ENCODE peak calls at places on chromosome 7, in ten cellular contexts. P, K, Y, E, M, I, L, B, O and F are unnamed samples. For H3K4me1, the result is how much of the 10 kb centered on the place peaks cover.

GRCh38 chr7:23012797-23013714 is 874 bp downstream of the HYCC1 start:
- DNase-seq in I (peak), B (peak), K (peak), P (no peak), L (no peak), O (no peak), M (no peak), Y (no peak), E (peak), F (peak)

GRCh38 chr7:115081772-115082171 is 159.9 kb downstream of the MDFIC start:
- DNase-seq in E (no peak), I (no peak), K (no peak), B (no peak), P (no peak), M (no peak), Y (no peak), L (no peak), O (no peak), F (no peak)

GRCh38 chr7:39672176-39672575 is 48.8 kb downstream of the RALA start:
- DNase-seq in Y (no peak), B (no peak), K (no peak), L (no peak), E (no peak), M (no peak), P (no peak), I (no peak), O (no peak), F (no peak)

GRCh38 chr7:159102681-159103381 is 41.8 kb downstream of the VIPR2 start:
- DNase-seq in I (no peak), Y (no peak), L (no peak), K (no peak), M (no peak), E (peak), B (no peak), O (no peak), P (no peak), F (no peak)

GRCh38 chr7:116741625-116742316 is 69.8 kb downstream of the MET start:
- DNase-seq in Y (no peak), B (no peak), L (no peak), M (peak), K (no peak), P (no peak), O (no peak), E (no peak), I (no peak), F (no peak)

GRCh38 chr7:155811895-155812761 is at the start of gene SHH:
- DNase-seq in M (peak), E (peak), Y (peak), L (no peak), B (no peak), K (peak), I (peak), P (no peak), O (no peak), F (no peak)

GRCh38 chr7:156652886-156653568 is 12.5 kb downstream of the RNF32 start:
- DNase-seq in L (no peak), K (peak), O (no peak), Y (no peak), E (no peak), P (no peak), M (peak), B (no peak), I (no peak), F (no peak)

GRCh38 chr7:7100432-7100849 is 81.9 kb upstream of the C1GALT1 start:
- DNase-seq in I (peak), B (peak), M (no peak), E (no peak), P (no peak), Y (no peak), L (no peak), K (no peak), O (no peak), F (no peak)

GRCh38 chr7:11221931-11222330 is 248.3 kb downstream of the PHF14 start:
- DNase-seq in P (no peak), L (no peak), E (no peak), O (no peak), I (no peak), M (no peak), K (no peak), Y (no peak), B (no peak), F (no peak)

GRCh38 chr7:24851791-24852190 is 94.5 kb upstream of the GSDME start:
- DNase-seq in B (no peak), E (no peak), L (no peak), K (peak), P (no peak), M (peak), O (no peak), I (no peak), Y (peak), F (no peak)

GRCh38 chr7:123096434-123096833 is 100.9 kb upstream of the TAS2R16 start:
- DNase-seq in K (no peak), I (no peak), P (no peak), L (no peak), Y (no peak), B (no peak), E (no peak), O (no peak), M (no peak), F (no peak)

GRCh38 chr7:77580762-77581350 is 43.8 kb downstream of the PTPN12 start:
- DNase-seq in L (no peak), P (no peak), B (no peak), O (no peak), M (peak), I (no peak), E (no peak), K (peak), Y (peak), F (no peak)

GRCh38 chr7:156927571-156928405 is 21.7 kb upstream of the NOM1 start:
- DNase-seq in M (no peak), Y (no peak), E (no peak), P (no peak), L (no peak), I (no peak), B (no peak), K (no peak), O (no peak), F (no peak)

GRCh38 chr7:17774248-17774647 is 166.0 kb downstream of the SNX13 start:
- DNase-seq in B (no peak), I (no peak), P (no peak), E (no peak), O (no peak), L (no peak), M (peak), Y (peak), K (peak), F (peak)

GRCh38 chr7:23347007-23347681 is 48.0 kb downstream of the MALSU1 start:
- DNase-seq in I (no peak), L (no peak), O (no peak), K (peak), P (no peak), E (no peak), M (no peak), Y (no peak), B (no peak), F (no peak)

GRCh38 chr7:54426406-54426805 is 115.8 kb upstream of the VSTM2A start:
- DNase-seq in P (no peak), B (no peak), L (no peak), I (no peak), K (no peak), O (no peak), Y (no peak), M (no peak), E (no peak), F (no peak)

GRCh38 chr7:81447351-81447952 is 322.4 kb downstream of the HGF start:
- DNase-seq in Y (peak), L (no peak), O (peak), E (no peak), B (no peak), I (peak), M (peak), K (peak), P (no peak), F (peak)

GRCh38 chr7:100367251-100367620 is 6.1 kb upstream of the PILRA start:
- DNase-seq in E (peak), L (no peak), P (no peak), Y (no peak), I (no peak), O (no peak), M (no peak), B (no peak), K (no peak), F (no peak)

GRCh38 chr7:44305564-44306507 is 19.6 kb downstream of the CAMK2B start:
- DNase-seq in K (no peak), P (no peak), B (no peak), L (no peak), Y (no peak), I (no peak), M (no peak), O (no peak), E (no peak), F (peak)

GRCh38 chr7:95104739-95105138 is 197.3 kb downstream of the PPP1R9A start:
- DNase-seq in I (no peak), M (no peak), Y (no peak), K (no peak), B (no peak), P (no peak), E (no peak), O (peak), L (no peak), F (no peak)

GRCh38 chr7:46654546-46655443 is 733.7 kb upstream of the IGFBP3 start:
- DNase-seq in M (peak), Y (no peak), K (peak), E (no peak), P (no peak), I (no peak), O (no peak), L (no peak), B (no peak), F (no peak)

GRCh38 chr7:44390701-44391100 is 65.3 kb upstream of the CAMK2B start:
- DNase-seq in O (no peak), E (no peak), B (peak), M (no peak), P (no peak), I (no peak), L (no peak), Y (no peak), K (no peak), F (no peak)

GRCh38 chr7:94513565-94513860 is 3.9 kb downstream of the CASD1 start:
- DNase-seq in P (peak), E (no peak), O (no peak), I (no peak), Y (no peak), K (peak), B (no peak), L (no peak), M (peak), F (no peak)

GRCh38 chr7:146902728-146903127 is 786.1 kb downstream of the CNTNAP2 start:
- DNase-seq in O (no peak), K (peak), B (no peak), M (no peak), I (no peak), Y (no peak), P (no peak), L (no peak), E (no peak), F (no peak)

GRCh38 chr7:132492841-132493445 is 83.3 kb downstream of the PLXNA4 start:
- DNase-seq in O (no peak), B (no peak), Y (no peak), M (no peak), P (no peak), I (no peak), K (no peak), E (no peak), L (no peak), F (no peak)

GRCh38 chr7:55912748-55913158 is 25.5 kb downstream of the ZNF713 start:
- DNase-seq in O (no peak), P (no peak), L (no peak), M (no peak), I (no peak), B (no peak), K (no peak), Y (no peak), E (no peak), F (no peak)

GRCh38 chr7:115533785-115534184 is 496.8 kb downstream of the TFEC start:
- DNase-seq in L (no peak), Y (no peak), K (peak), M (peak), B (no peak), P (no peak), I (no peak), E (no peak), O (no peak), F (no peak)

GRCh38 chr7:22549667-22550513 is 49.9 kb upstream of the STEAP1B start:
- DNase-seq in O (peak), L (no peak), E (no peak), K (peak), B (peak), P (no peak), M (peak), I (peak), Y (no peak), F (no peak)

GRCh38 chr7:39819514-39819913 is 130.5 kb upstream of the CDK13 start:
- DNase-seq in K (no peak), O (no peak), Y (no peak), L (no peak), M (no peak), I (no peak), E (no peak), B (no peak), P (no peak), F (no peak)

GRCh38 chr7:157568785-157569584 is 232.2 kb downstream of the DNAJB6 start:
- DNase-seq in L (no peak), O (no peak), I (peak), K (peak), B (peak), Y (peak), E (peak), M (no peak), P (peak), F (peak)

GRCh38 chr7:151081170-151082101 is 827 bp upstream of the FASTK start:
- DNase-seq in P (no peak), K (peak), L (no peak), M (no peak), Y (no peak), E (peak), O (no peak), I (peak), B (no peak), F (peak)

GRCh38 chr7:149245244-149245643 is 5.8 kb downstream of the ZNF212 start:
- DNase-seq in Y (no peak), L (no peak), K (peak), E (no peak), B (no peak), M (peak), I (no peak), P (peak), O (no peak), F (no peak)

GRCh38 chr7:155983176-155983815 is 171.0 kb upstream of the SHH start:
- DNase-seq in B (peak), O (no peak), E (no peak), L (no peak), P (no peak), K (no peak), M (no peak), Y (no peak), I (no peak), F (no peak)

GRCh38 chr7:87599336-87599735 is 1.3 kb downstream of the ABCB1 start:
- DNase-seq in L (peak), O (no peak), P (peak), B (no peak), K (no peak), M (no peak), E (peak), Y (no peak), I (no peak), F (peak)

GRCh38 chr7:832968-833424 is 720 bp downstream of the SUN1 start:
- DNase-seq in K (no peak), P (no peak), L (no peak), M (no peak), E (peak), Y (no peak), B (no peak), O (no peak), I (no peak), F (no peak)

GRCh38 chr7:832292-832967 is at the start of gene SUN1:
- DNase-seq in Y (peak), E (peak), K (peak), B (no peak), I (no peak), O (peak), M (peak), L (peak), P (no peak), F (no peak)

GRCh38 chr7:831596-832291 is 532 bp upstream of the SUN1 start:
- DNase-seq in E (peak), I (no peak), B (no peak), K (peak), Y (peak), M (peak), O (peak), P (peak), L (peak), F (no peak)

GRCh38 chr7:828793-829561 is 3.3 kb upstream of the SUN1 start:
- DNase-seq in K (no peak), E (peak), O (no peak), L (no peak), M (no peak), B (no peak), I (no peak), Y (no peak), P (no peak), F (no peak)

DNA sequence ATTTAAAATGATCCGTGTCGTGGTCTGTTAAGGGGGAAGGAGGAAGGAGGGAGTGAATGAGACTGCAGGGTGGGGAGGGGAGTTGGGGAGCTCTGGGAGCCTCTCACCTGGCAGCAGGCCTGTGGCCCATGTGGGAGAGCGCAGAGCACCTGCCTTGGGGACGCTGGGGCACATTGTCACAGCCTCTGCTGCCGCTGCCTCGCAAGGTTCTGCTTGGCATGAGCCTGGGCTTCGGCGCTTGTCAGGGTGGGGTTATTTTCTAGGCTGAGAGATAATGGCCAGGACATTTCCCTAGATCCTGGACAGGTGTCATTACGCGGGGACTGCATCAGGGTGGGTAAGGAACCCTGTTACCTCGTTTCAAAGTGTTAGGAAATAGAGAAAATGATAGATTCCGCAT is 2.2 kb upstream of the SUN1 start:
- DNase-seq in Y (no peak), O (no peak), P (no peak), E (peak), L (no peak), K (no peak), I (no peak), M (no peak), B (no peak), F (no peak)
- H3K27ac ChIP-seq in Y (peak), O (peak), P (no peak), E (peak), L (peak), K (no peak), I (no peak), M (no peak), B (no peak), F (peak)

GRCh38 chr7:134613623-134614347 is 32.9 kb upstream of the BPGM start:
- DNase-seq in Y (peak), O (no peak), L (no peak), P (no peak), E (no peak), I (no peak), B (no peak), K (peak), M (peak), F (no peak)
- H3K9ac ChIP-seq in Y (no peak), O (no peak), L (no peak), P (no peak), E (no peak), I (no peak), B (no peak), K (peak), M (no peak), F (no peak)

GRCh38 chr7:108283252-108283651 is 153.1 kb upstream of the LAMB4 start:
- DNase-seq in L (no peak), B (no peak), P (no peak), Y (no peak), I (no peak), O (no peak), E (no peak), M (no peak), K (no peak), F (no peak)

GRCh38 chr7:108282427-108282996 is 152.4 kb upstream of the LAMB4 start:
- DNase-seq in P (no peak), Y (no peak), I (no peak), O (no peak), L (no peak), M (no peak), E (no peak), B (no peak), K (no peak), F (no peak)

GRCh38 chr7:108285018-108285368 is 154.8 kb upstream of the LAMB4 start:
- DNase-seq in L (no peak), B (no peak), I (no peak), Y (no peak), O (no peak), E (no peak), K (no peak), P (no peak), M (no peak), F (no peak)

GRCh38 chr7:108286290-108286904 is 156.2 kb upstream of the LAMB4 start:
- DNase-seq in L (no peak), O (no peak), M (no peak), P (no peak), K (no peak), I (no peak), B (no peak), Y (no peak), E (no peak), F (no peak)

DNA sequence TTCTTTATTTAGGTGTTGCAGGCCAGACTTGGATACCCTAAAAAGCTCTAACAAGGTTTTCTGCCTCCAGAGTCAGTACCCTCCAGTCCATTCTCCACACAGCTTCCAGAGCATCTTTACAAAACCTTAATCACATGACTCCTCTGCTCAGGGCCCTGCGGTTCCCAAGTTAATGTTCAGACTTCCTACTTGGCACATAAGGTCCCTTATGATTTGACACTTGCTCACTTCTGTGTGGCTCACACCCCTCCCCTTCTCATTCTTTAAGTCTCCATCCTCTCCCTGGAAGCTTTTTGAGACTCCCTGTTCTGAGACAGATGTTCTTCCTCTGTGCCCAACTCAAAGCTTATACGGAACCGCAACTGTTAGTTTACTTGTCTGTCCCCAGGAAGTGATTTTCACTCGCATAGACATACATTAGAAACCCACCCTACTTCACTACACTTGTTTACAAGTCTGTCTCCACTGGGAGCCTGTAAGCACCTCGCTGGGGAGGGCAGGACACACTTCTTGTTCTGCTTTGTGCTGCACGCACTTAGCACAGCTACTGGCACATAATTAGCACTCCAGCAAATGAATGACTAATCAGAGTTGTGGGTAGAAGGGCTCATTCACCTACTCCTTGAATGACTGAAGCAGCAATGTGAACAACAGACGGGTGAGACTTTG is 154.3 kb upstream of the LAMB4 start:
- DNase-seq in L (no peak), P (no peak), K (no peak), E (no peak), I (no peak), M (no peak), O (no peak), B (no peak), Y (no peak), F (no peak)
- H3K4me1 ChIP-seq in L (under half), P (under half), K (under half), E (under half), I (under half), M (under half), O (under half), B (under half), Y (under half), F (under half)

GRCh38 chr7:30750574-30751256 is 1.2 kb upstream of the INMT start:
- DNase-seq in O (no peak), B (no peak), K (peak), E (peak), M (peak), Y (peak), L (no peak), I (no peak), P (no peak), F (peak)

GRCh38 chr7:30751257-30751650 is 681 bp upstream of the INMT start:
- DNase-seq in B (no peak), L (no peak), O (no peak), Y (no peak), M (no peak), E (no peak), I (no peak), P (no peak), K (no peak), F (no peak)

GRCh38 chr7:30752979-30753378 is 1.0 kb downstream of the INMT start:
- DNase-seq in O (no peak), I (no peak), P (no peak), M (no peak), B (no peak), K (peak), L (no peak), E (peak), Y (peak), F (peak)

GRCh38 chr7:30752484-30752883 is 549 bp downstream of the INMT start:
- DNase-seq in L (no peak), I (no peak), E (no peak), K (no peak), O (no peak), Y (no peak), M (no peak), B (no peak), P (no peak), F (no peak)

DNA sequence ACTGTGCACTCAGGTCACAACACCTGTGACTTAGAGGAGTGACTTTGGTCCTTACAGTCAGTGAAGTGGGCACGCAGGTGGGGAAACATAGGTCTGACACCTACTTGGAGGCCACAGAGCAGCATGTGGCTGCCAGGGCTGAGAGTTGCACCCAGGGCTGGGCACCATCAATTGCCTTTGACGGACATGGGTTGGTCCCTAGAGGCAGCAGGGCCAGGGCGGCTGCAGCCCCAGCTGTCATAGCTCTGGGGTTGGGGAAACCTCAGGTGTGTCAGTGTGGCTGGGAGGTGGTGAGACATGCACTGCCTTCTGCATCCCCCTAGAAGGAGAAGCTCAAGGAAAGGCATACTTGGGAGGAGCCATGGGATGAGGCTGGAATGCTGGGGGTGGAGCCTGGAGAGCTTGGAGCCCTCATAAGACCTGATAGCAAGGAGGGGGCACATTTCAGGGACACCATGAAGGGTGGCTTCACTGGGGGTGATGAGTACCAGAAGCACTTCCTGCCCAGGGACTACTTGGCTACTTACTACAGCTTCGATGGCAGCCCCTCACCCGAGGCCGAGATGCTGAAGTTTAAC is at the start of gene INMT:
- DNase-seq in Y (no peak), E (no peak), M (no peak), I (no peak), P (no peak), B (no peak), K (peak), O (no peak), L (no peak), F (no peak)
- H3K27ac ChIP-seq in Y (peak), E (peak), M (peak), I (no peak), P (no peak), B (no peak), K (peak), O (no peak), L (no peak), F (peak)